ENCODE peak calls at places on chromosomes 1 and 21, in nine cellular contexts. One of them, this sample, is unnamed.

GRCh38 chr21:35525443-35525842 is 476.3 kb upstream of the RUNX1 start:
- DNase-seq in spleen: no peak
- DNase-seq in tibial artery: no peak
- DNase-seq in lower leg skin: no peak
- DNase-seq in nephron progenitor cell: no peak
- DNase-seq in kidney: no peak
- DNase-seq in left ventricle myocardium inferior: no peak
- DNase-seq in left lung: no peak
- DNase-seq in heart left ventricle: no peak
- DNase-seq in this sample: no peak

GRCh38 chr1:39407889-39408640 is 83.4 kb upstream of the BMP8A start:
- DNase-seq in nephron progenitor cell: no peak
- DNase-seq in left lung: no peak
- DNase-seq in left ventricle myocardium inferior: no peak
- DNase-seq in tibial artery: no peak
- DNase-seq in heart left ventricle: no peak
- DNase-seq in lower leg skin: no peak
- DNase-seq in kidney: no peak
- DNase-seq in spleen: no peak
- DNase-seq in this sample: no peak

GRCh38 chr1:103220503-103221095 is 112.3 kb upstream of the COL11A1 start:
- DNase-seq in left ventricle myocardium inferior: no peak
- DNase-seq in nephron progenitor cell: no peak
- DNase-seq in lower leg skin: no peak
- DNase-seq in tibial artery: no peak
- DNase-seq in spleen: no peak
- DNase-seq in left lung: no peak
- DNase-seq in kidney: no peak
- DNase-seq in heart left ventricle: no peak
- DNase-seq in this sample: no peak

GRCh38 chr1:110673197-110673701 is 1.5 kb downstream of the KCNA3 start:
- DNase-seq in spleen: peak
- DNase-seq in lower leg skin: no peak
- DNase-seq in kidney: no peak
- DNase-seq in left lung: no peak
- DNase-seq in tibial artery: no peak
- DNase-seq in nephron progenitor cell: no peak
- DNase-seq in heart left ventricle: no peak
- DNase-seq in left ventricle myocardium inferior: no peak
- DNase-seq in this sample: no peak

GRCh38 chr1:204045430-204045829 is 27.5 kb upstream of the SOX13 start:
- DNase-seq in heart left ventricle: peak
- DNase-seq in left ventricle myocardium inferior: peak
- DNase-seq in kidney: no peak
- DNase-seq in spleen: no peak
- DNase-seq in lower leg skin: no peak
- DNase-seq in left lung: no peak
- DNase-seq in tibial artery: no peak
- DNase-seq in nephron progenitor cell: no peak
- DNase-seq in this sample: no peak

GRCh38 chr1:197486948-197487347 is 218.9 kb downstream of the CRB1 start:
- DNase-seq in left lung: no peak
- DNase-seq in tibial artery: no peak
- DNase-seq in left ventricle myocardium inferior: no peak
- DNase-seq in heart left ventricle: peak
- DNase-seq in spleen: no peak
- DNase-seq in kidney: no peak
- DNase-seq in lower leg skin: no peak
- DNase-seq in nephron progenitor cell: no peak
- DNase-seq in this sample: no peak

GRCh38 chr21:21921410-21922232 is 923.4 kb downstream of the NCAM2 start:
- DNase-seq in heart left ventricle: no peak
- DNase-seq in lower leg skin: no peak
- DNase-seq in tibial artery: no peak
- DNase-seq in nephron progenitor cell: no peak
- DNase-seq in left ventricle myocardium inferior: no peak
- DNase-seq in spleen: no peak
- DNase-seq in left lung: no peak
- DNase-seq in kidney: no peak
- DNase-seq in this sample: no peak

GRCh38 chr1:37415611-37416244 is 58.7 kb upstream of the ZC3H12A start:
- DNase-seq in kidney: no peak
- DNase-seq in nephron progenitor cell: no peak
- DNase-seq in spleen: peak
- DNase-seq in left ventricle myocardium inferior: no peak
- DNase-seq in left lung: no peak
- DNase-seq in lower leg skin: no peak
- DNase-seq in heart left ventricle: no peak
- DNase-seq in tibial artery: no peak
- DNase-seq in this sample: no peak

GRCh38 chr1:199685369-199685768 is 342.1 kb upstream of the NR5A2 start:
- DNase-seq in kidney: no peak
- DNase-seq in tibial artery: no peak
- DNase-seq in spleen: no peak
- DNase-seq in lower leg skin: no peak
- DNase-seq in left ventricle myocardium inferior: no peak
- DNase-seq in nephron progenitor cell: no peak
- DNase-seq in left lung: no peak
- DNase-seq in heart left ventricle: no peak
- DNase-seq in this sample: no peak

GRCh38 chr1:212752934-212753497 is 38.6 kb downstream of the NSL1 start:
- DNase-seq in tibial artery: no peak
- DNase-seq in left lung: no peak
- DNase-seq in nephron progenitor cell: no peak
- DNase-seq in heart left ventricle: no peak
- DNase-seq in kidney: no peak
- DNase-seq in lower leg skin: no peak
- DNase-seq in spleen: no peak
- DNase-seq in left ventricle myocardium inferior: no peak
- DNase-seq in this sample: no peak

GRCh38 chr1:225460737-225461532 is 33.1 kb upstream of the LBR start:
- DNase-seq in spleen: peak
- DNase-seq in nephron progenitor cell: no peak
- DNase-seq in tibial artery: peak
- DNase-seq in left lung: no peak
- DNase-seq in left ventricle myocardium inferior: no peak
- DNase-seq in heart left ventricle: no peak
- DNase-seq in kidney: peak
- DNase-seq in lower leg skin: no peak
- DNase-seq in this sample: no peak

GRCh38 chr21:42526379-42526727 is 12.7 kb downstream of the SLC37A1 start:
- DNase-seq in tibial artery: peak
- DNase-seq in heart left ventricle: peak
- DNase-seq in left ventricle myocardium inferior: peak
- DNase-seq in left lung: peak
- DNase-seq in spleen: no peak
- DNase-seq in nephron progenitor cell: no peak
- DNase-seq in lower leg skin: no peak
- DNase-seq in kidney: peak
- DNase-seq in this sample: peak

GRCh38 chr1:202852163-202852904 is 36.6 kb downstream of the RABIF start:
- DNase-seq in kidney: no peak
- DNase-seq in lower leg skin: no peak
- DNase-seq in nephron progenitor cell: peak
- DNase-seq in tibial artery: no peak
- DNase-seq in left ventricle myocardium inferior: no peak
- DNase-seq in spleen: no peak
- DNase-seq in heart left ventricle: no peak
- DNase-seq in left lung: no peak
- DNase-seq in this sample: peak
- TF ChIP-seq CTCF in kidney: no peak
- TF ChIP-seq CTCF in lower leg skin: no peak
- TF ChIP-seq CTCF in nephron progenitor cell: peak
- TF ChIP-seq CTCF in tibial artery: no peak
- TF ChIP-seq CTCF in left ventricle myocardium inferior: peak
- TF ChIP-seq CTCF in spleen: peak
- TF ChIP-seq CTCF in heart left ventricle: peak
- TF ChIP-seq CTCF in left lung: peak
- TF ChIP-seq CTCF in this sample: peak

GRCh38 chr1:232306269-232306911 is 323.5 kb downstream of the SIPA1L2 start:
- DNase-seq in tibial artery: no peak
- DNase-seq in kidney: no peak
- DNase-seq in spleen: no peak
- DNase-seq in left ventricle myocardium inferior: peak
- DNase-seq in heart left ventricle: peak
- DNase-seq in nephron progenitor cell: peak
- DNase-seq in left lung: no peak
- DNase-seq in lower leg skin: no peak
- DNase-seq in this sample: no peak
- TF ChIP-seq CTCF in tibial artery: peak
- TF ChIP-seq CTCF in kidney: no peak
- TF ChIP-seq CTCF in spleen: no peak
- TF ChIP-seq CTCF in left ventricle myocardium inferior: peak
- TF ChIP-seq CTCF in heart left ventricle: peak
- TF ChIP-seq CTCF in nephron progenitor cell: no peak
- TF ChIP-seq CTCF in left lung: no peak
- TF ChIP-seq CTCF in lower leg skin: no peak
- TF ChIP-seq CTCF in this sample: no peak

GRCh38 chr1:248807067-248807737 is 18.5 kb downstream of the SH3BP5L start:
- DNase-seq in left lung: peak
- DNase-seq in lower leg skin: no peak
- DNase-seq in tibial artery: no peak
- DNase-seq in heart left ventricle: peak
- DNase-seq in left ventricle myocardium inferior: peak
- DNase-seq in spleen: peak
- DNase-seq in kidney: no peak
- DNase-seq in nephron progenitor cell: peak
- DNase-seq in this sample: peak
- TF ChIP-seq CTCF in left lung: peak
- TF ChIP-seq CTCF in lower leg skin: no peak
- TF ChIP-seq CTCF in tibial artery: peak
- TF ChIP-seq CTCF in heart left ventricle: peak
- TF ChIP-seq CTCF in left ventricle myocardium inferior: peak
- TF ChIP-seq CTCF in spleen: peak
- TF ChIP-seq CTCF in kidney: peak
- TF ChIP-seq CTCF in nephron progenitor cell: peak
- TF ChIP-seq CTCF in this sample: peak

GRCh38 chr1:6113116-6113515 is 67.0 kb downstream of the CHD5 start:
- DNase-seq in left lung: no peak
- DNase-seq in nephron progenitor cell: no peak
- DNase-seq in kidney: peak
- DNase-seq in left ventricle myocardium inferior: no peak
- DNase-seq in heart left ventricle: peak
- DNase-seq in lower leg skin: no peak
- DNase-seq in tibial artery: no peak
- DNase-seq in spleen: peak
- DNase-seq in this sample: no peak

GRCh38 chr1:6110326-6110725 is 64.6 kb downstream of the KCNAB2 start:
- DNase-seq in spleen: no peak
- DNase-seq in left lung: no peak
- DNase-seq in left ventricle myocardium inferior: no peak
- DNase-seq in nephron progenitor cell: no peak
- DNase-seq in tibial artery: no peak
- DNase-seq in heart left ventricle: no peak
- DNase-seq in kidney: peak
- DNase-seq in lower leg skin: no peak
- DNase-seq in this sample: no peak

GRCh38 chr1:6111991-6112689 is 66.5 kb downstream of the KCNAB2 start:
- DNase-seq in left lung: no peak
- DNase-seq in kidney: peak
- DNase-seq in heart left ventricle: no peak
- DNase-seq in nephron progenitor cell: no peak
- DNase-seq in lower leg skin: no peak
- DNase-seq in left ventricle myocardium inferior: no peak
- DNase-seq in spleen: no peak
- DNase-seq in tibial artery: no peak
- DNase-seq in this sample: no peak

GRCh38 chr1:6112690-6113005 is 67.0 kb downstream of the KCNAB2 start:
- DNase-seq in left ventricle myocardium inferior: no peak
- DNase-seq in heart left ventricle: peak
- DNase-seq in tibial artery: no peak
- DNase-seq in nephron progenitor cell: no peak
- DNase-seq in left lung: no peak
- DNase-seq in lower leg skin: no peak
- DNase-seq in spleen: no peak
- DNase-seq in kidney: peak
- DNase-seq in this sample: no peak

GRCh38 chr1:6111571-6111970 is 65.9 kb downstream of the KCNAB2 start:
- DNase-seq in lower leg skin: no peak
- DNase-seq in spleen: peak
- DNase-seq in heart left ventricle: peak
- DNase-seq in nephron progenitor cell: no peak
- DNase-seq in kidney: peak
- DNase-seq in left ventricle myocardium inferior: no peak
- DNase-seq in left lung: no peak
- DNase-seq in tibial artery: no peak
- DNase-seq in this sample: no peak
- TF ChIP-seq CTCF in lower leg skin: no peak
- TF ChIP-seq CTCF in spleen: no peak
- TF ChIP-seq CTCF in heart left ventricle: no peak
- TF ChIP-seq CTCF in nephron progenitor cell: no peak
- TF ChIP-seq CTCF in kidney: no peak
- TF ChIP-seq CTCF in left ventricle myocardium inferior: no peak
- TF ChIP-seq CTCF in left lung: no peak
- TF ChIP-seq CTCF in tibial artery: no peak
- TF ChIP-seq CTCF in this sample: no peak